ENCODE peak calls at places on chromosomes 2 and 18, in eight cellular contexts. I, F, R, U, H, C, G and Q are unnamed samples.

GRCh38 chr2:85393836-85394235 is 16.3 kb downstream of the CAPG start:
- DNase-seq in I (no peak), F (no peak), R (peak; percentile 47), U (no peak), H (no peak), C (no peak), G (peak; percentile 4), Q (no peak)

GRCh38 chr18:11944786-11945185 is 36.5 kb upstream of the IMPA2 start:
- DNase-seq in I (no peak), F (no peak), R (no peak), U (no peak), H (no peak), C (no peak), G (no peak), Q (no peak)

GRCh38 chr2:112640800-112641675 is 4.7 kb upstream of the SLC20A1 start:
- DNase-seq in I (peak; percentile 81), F (no peak), R (no peak), U (no peak), H (peak; percentile 96), C (no peak), G (peak; percentile 87), Q (no peak)

GRCh38 chr2:22449676-22450075 is 935.3 kb upstream of the KLHL29 start:
- DNase-seq in I (no peak), F (no peak), R (no peak), U (no peak), H (no peak), C (no peak), G (no peak), Q (no peak)

GRCh38 chr2:100260712-100261620 is 61.3 kb downstream of the LONRF2 start:
- DNase-seq in I (peak; percentile 80), F (peak; percentile 28), R (peak; percentile 84), U (peak; percentile 82), H (peak; percentile 72), C (peak; percentile 61), G (peak; percentile 74), Q (peak; percentile 80)

GRCh38 chr2:150478206-150478974 is 9.1 kb downstream of the RND3 start:
- DNase-seq in I (no peak), F (no peak), R (no peak), U (no peak), H (peak; percentile 70), C (no peak), G (no peak), Q (no peak)

GRCh38 chr2:210099940-210100339 is 71.3 kb downstream of the KANSL1L start:
- DNase-seq in I (no peak), F (no peak), R (no peak), U (no peak), H (no peak), C (no peak), G (no peak), Q (no peak)

GRCh38 chr18:36167692-36168218 is 19.5 kb upstream of the MOCOS start:
- DNase-seq in I (no peak), F (no peak), R (no peak), U (no peak), H (no peak), C (no peak), G (no peak), Q (no peak)

GRCh38 chr2:232014681-232015080 is 53.2 kb downstream of the DIS3L2 start:
- DNase-seq in I (no peak), F (no peak), R (no peak), U (no peak), H (no peak), C (no peak), G (no peak), Q (no peak)

GRCh38 chr2:157628532-157629415 is at the start of gene ACVR1C:
- DNase-seq in I (peak; percentile 53), F (peak; percentile 63), R (peak; percentile 66), U (peak; percentile 70), H (peak; percentile 64), C (peak; percentile 56), G (peak; percentile 53), Q (peak; percentile 74)

GRCh38 chr2:7363906-7364305 is 446.7 kb downstream of the RNF144A start:
- DNase-seq in I (no peak), F (no peak), R (no peak), U (no peak), H (no peak), C (peak; percentile 21), G (no peak), Q (no peak)

GRCh38 chr2:95231723-95232122 is 24.4 kb downstream of the ZNF892 start:
- DNase-seq in I (peak; percentile 44), F (peak; percentile 54), R (no peak), U (no peak), H (peak; percentile 62), C (peak; percentile 49), G (peak; percentile 89), Q (peak; percentile 32)

GRCh38 chr2:71581015-71581414 is 127.7 kb downstream of the DYSF start:
- DNase-seq in I (no peak), F (no peak), R (no peak), U (peak; percentile 75), H (no peak), C (no peak), G (peak; percentile 40), Q (no peak)

GRCh38 chr2:218859994-218860831 is 608 bp downstream of the WNT6 start:
- DNase-seq in I (no peak), F (no peak), R (no peak), U (peak; percentile 53), H (no peak), C (no peak), G (no peak), Q (peak; percentile 6)

GRCh38 chr2:219596954-219597551 is 604 bp upstream of the STK11IP start:
- DNase-seq in I (peak; percentile 18), F (no peak), R (no peak), U (no peak), H (peak; percentile 35), C (no peak), G (peak; percentile 42), Q (no peak)

DNA sequence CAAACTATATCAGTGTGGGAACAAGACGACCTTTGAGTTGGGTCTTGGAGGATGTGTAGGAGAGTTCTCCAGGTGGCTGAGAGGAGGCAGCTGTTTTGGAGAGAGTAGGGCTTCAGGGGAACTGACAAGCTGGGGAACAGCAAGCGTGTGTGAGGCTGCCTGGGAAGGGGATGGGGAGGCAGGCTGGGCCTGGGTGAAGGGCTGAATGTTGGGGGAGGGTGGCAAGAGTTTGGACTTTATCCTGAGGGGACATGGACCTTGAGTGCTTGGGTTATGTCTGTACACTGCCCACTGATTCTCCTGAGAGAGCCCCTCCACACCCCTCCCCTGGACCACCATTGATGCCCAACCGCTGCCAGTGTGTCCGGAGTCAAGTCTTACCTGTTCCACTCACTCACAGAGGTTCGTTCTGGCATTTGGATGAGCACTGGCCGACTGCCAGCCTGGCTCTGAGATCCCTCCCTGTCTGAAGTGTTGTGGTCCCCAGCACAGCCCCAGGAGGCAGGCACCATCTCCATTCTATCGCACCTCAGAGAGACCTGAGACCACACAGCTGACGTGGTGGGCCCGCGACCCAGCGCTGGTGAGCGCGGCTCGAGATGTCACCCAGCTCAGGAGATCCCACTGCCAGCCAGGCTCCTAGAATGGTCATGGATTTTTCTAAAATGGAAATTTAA is 59.5 kb downstream of the DCDC2C start:
- DNase-seq in I (no peak), F (no peak), R (no peak), U (no peak), H (no peak), C (no peak), G (no peak), Q (no peak)
- H3K27me3 ChIP-seq in I (no peaks in the 10 kb centered on the region), F (no peaks in the 10 kb centered on the region), R (no peaks in the 10 kb centered on the region), U (no peaks in the 10 kb centered on the region), H (no peaks in the 10 kb centered on the region), C (peaks cover 39% of the 10 kb centered on the region), G (peaks cover 15% of the 10 kb centered on the region), Q (no peaks in the 10 kb centered on the region)

GRCh38 chr2:211751853-211752252 is 786.7 kb downstream of the ERBB4 start:
- DNase-seq in I (no peak), F (no peak), R (no peak), U (no peak), H (no peak), C (no peak), G (no peak), Q (no peak)
- TF ChIP-seq CTCF in I (no peak), F (no peak), R (no peak), U (no peak), H (no peak), C (no peak), G (no peak), Q (no peak)

DNA sequence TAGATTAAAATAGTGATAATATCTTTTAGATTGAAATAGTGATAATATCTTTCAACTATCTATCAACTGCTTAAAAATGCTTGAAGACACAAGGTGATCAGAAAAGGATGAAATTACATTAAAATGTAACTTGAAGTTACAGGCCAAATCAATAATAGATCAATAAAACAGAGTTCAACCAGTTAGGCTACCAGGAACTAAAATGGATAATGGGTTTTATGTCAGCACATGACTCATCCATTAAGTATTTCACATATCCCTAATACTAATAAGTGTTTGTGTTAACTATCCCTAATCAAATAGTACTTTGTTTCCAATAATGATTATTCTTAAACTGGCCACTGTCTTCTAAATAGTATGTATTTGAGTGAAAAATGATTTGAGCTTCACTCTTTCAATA is 33.7 kb downstream of the CERKL start:
- DNase-seq in I (no peak), F (no peak), R (no peak), U (no peak), H (no peak), C (no peak), G (no peak), Q (no peak)
- H3K27me3 ChIP-seq in I (no peaks in the 10 kb centered on the region), F (no peaks in the 10 kb centered on the region), R (no peaks in the 10 kb centered on the region), U (no peaks in the 10 kb centered on the region), H (peaks cover 4% of the 10 kb centered on the region), C (no peaks in the 10 kb centered on the region), G (peaks cover 3% of the 10 kb centered on the region), Q (no peaks in the 10 kb centered on the region)

GRCh38 chr2:24424387-24424786 is 64.1 kb upstream of the ITSN2 start:
- DNase-seq in I (no peak), F (no peak), R (no peak), U (no peak), H (no peak), C (no peak), G (no peak), Q (no peak)

GRCh38 chr2:24423095-24423494 is 62.8 kb upstream of the ITSN2 start:
- DNase-seq in I (no peak), F (no peak), R (no peak), U (no peak), H (no peak), C (no peak), G (no peak), Q (no peak)

GRCh38 chr2:24420373-24420772 is 60.0 kb upstream of the ITSN2 start:
- DNase-seq in I (no peak), F (no peak), R (no peak), U (no peak), H (no peak), C (no peak), G (no peak), Q (no peak)

GRCh38 chr2:24418166-24418843 is 58.0 kb upstream of the ITSN2 start:
- DNase-seq in I (no peak), F (no peak), R (no peak), U (no peak), H (no peak), C (no peak), G (no peak), Q (no peak)

GRCh38 chr2:24421668-24422067 is 61.3 kb upstream of the ITSN2 start:
- DNase-seq in I (peak; percentile 62), F (no peak), R (peak; percentile 63), U (no peak), H (peak; percentile 37), C (peak; percentile 80), G (peak; percentile 76), Q (no peak)
- TF ChIP-seq CTCF in I (peak; percentile 71), F (peak; percentile 58), R (peak; percentile 65), U (peak; percentile 26), H (peak; percentile 56), C (peak; percentile 81), G (peak; percentile 74), Q (peak; percentile 54)

GRCh38 chr2:236541008-236541562 is 28.5 kb upstream of the ACKR3 start:
- DNase-seq in I (no peak), F (no peak), R (no peak), U (no peak), H (peak; percentile 85), C (no peak), G (peak; percentile 42), Q (no peak)
- H3K27me3 ChIP-seq in I (no peaks in the 10 kb centered on the region), F (no peaks in the 10 kb centered on the region), R (no peaks in the 10 kb centered on the region), U (no peaks in the 10 kb centered on the region), H (no peaks in the 10 kb centered on the region), C (peaks cover 4% of the 10 kb centered on the region), G (no peaks in the 10 kb centered on the region), Q (no peaks in the 10 kb centered on the region)